ENCODE peak calls at places on chromosome X, in six cellular contexts. One of them, this sample, is unnamed.

GRCh38 chrX:124736553-124737240 is 390.3 kb downstream of the SH2D1A start:
- DNase-seq in H1: peak; percentile 69
- DNase-seq in HepG2: no peak
- DNase-seq in GM12891: no peak
- DNase-seq in GM12878: no peak
- DNase-seq in SK-N-SH: no peak
- DNase-seq in this sample: no peak

GRCh38 chrX:71996826-71997225 is 86.2 kb downstream of the NHSL2 start:
- DNase-seq in HepG2: no peak
- DNase-seq in GM12891: no peak
- DNase-seq in H1: peak; percentile 52
- DNase-seq in GM12878: no peak
- DNase-seq in SK-N-SH: no peak
- DNase-seq in this sample: no peak

GRCh38 chrX:103831803-103832544 is at the start of gene RAB9B:
- DNase-seq in HepG2: no peak
- DNase-seq in GM12878: no peak
- DNase-seq in GM12891: peak; percentile 42
- DNase-seq in SK-N-SH: peak; percentile 83
- DNase-seq in H1: peak; percentile 62
- DNase-seq in this sample: peak; percentile 41

GRCh38 chrX:66051989-66052388 is 12.1 kb upstream of the VSIG4 start:
- DNase-seq in GM12891: no peak
- DNase-seq in HepG2: no peak
- DNase-seq in H1: no peak
- DNase-seq in GM12878: no peak
- DNase-seq in SK-N-SH: no peak
- DNase-seq in this sample: no peak

GRCh38 chrX:71976753-71977152 is 66.1 kb downstream of the NHSL2 start:
- DNase-seq in HepG2: no peak
- DNase-seq in GM12891: no peak
- DNase-seq in H1: no peak
- DNase-seq in SK-N-SH: no peak
- DNase-seq in GM12878: no peak
- DNase-seq in this sample: no peak

GRCh38 chrX:49203536-49203935 is 3.5 kb upstream of the SYP start:
- DNase-seq in GM12878: no peak
- DNase-seq in H1: no peak
- DNase-seq in GM12891: no peak
- DNase-seq in SK-N-SH: no peak
- DNase-seq in HepG2: no peak
- DNase-seq in this sample: no peak

GRCh38 chrX:79572566-79572965 is 205.4 kb upstream of the ITM2A start:
- DNase-seq in GM12878: no peak
- DNase-seq in H1: no peak
- DNase-seq in SK-N-SH: no peak
- DNase-seq in HepG2: no peak
- DNase-seq in GM12891: no peak
- DNase-seq in this sample: no peak

GRCh38 chrX:3345281-3346081 is 971 bp downstream of the MXRA5 start:
- DNase-seq in H1: peak; percentile 60
- DNase-seq in GM12878: no peak
- DNase-seq in HepG2: no peak
- DNase-seq in SK-N-SH: peak; percentile 16
- DNase-seq in GM12891: no peak
- DNase-seq in this sample: no peak

GRCh38 chrX:151793886-151794285 is 59.3 kb downstream of the CNGA2 start:
- DNase-seq in H1: no peak
- DNase-seq in HepG2: no peak
- DNase-seq in SK-N-SH: no peak
- DNase-seq in GM12878: no peak
- DNase-seq in GM12891: no peak
- DNase-seq in this sample: no peak

GRCh38 chrX:109889289-109890006 is 113.5 kb upstream of the TMEM164 start:
- DNase-seq in GM12891: no peak
- DNase-seq in HepG2: peak; percentile 21
- DNase-seq in H1: no peak
- DNase-seq in GM12878: peak; percentile 26
- DNase-seq in SK-N-SH: no peak
- DNase-seq in this sample: no peak

GRCh38 chrX:136147966-136148365 is 633 bp downstream of the FHL1 start:
- DNase-seq in HepG2: no peak
- DNase-seq in GM12891: no peak
- DNase-seq in SK-N-SH: no peak
- DNase-seq in GM12878: no peak
- DNase-seq in H1: peak; percentile 47
- DNase-seq in this sample: no peak

DNA sequence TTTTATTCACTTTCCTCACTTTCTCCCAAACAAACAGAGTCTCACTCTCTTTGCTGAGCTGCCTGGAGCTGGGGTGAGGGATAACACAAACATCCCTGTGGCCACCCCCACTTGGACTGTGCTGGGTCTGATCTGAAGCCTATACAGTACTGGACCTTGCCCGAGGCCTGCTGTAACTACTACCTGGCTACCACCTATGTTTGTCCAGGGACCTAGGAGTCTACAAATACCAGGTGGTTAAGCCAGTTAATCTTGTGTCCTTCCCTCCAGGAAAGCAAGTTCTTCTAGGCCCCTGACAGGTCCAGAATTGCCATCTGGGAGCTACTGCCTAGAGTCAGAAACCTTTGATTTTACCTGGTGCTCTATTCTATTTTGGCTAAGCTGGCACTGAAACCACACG is 87.3 kb downstream of the RTL3 start:
- DNase-seq in H1: no peak
- DNase-seq in GM12878: no peak
- DNase-seq in HepG2: no peak
- DNase-seq in SK-N-SH: no peak
- DNase-seq in GM12891: no peak
- DNase-seq in this sample: no peak
- TF ChIP-seq TAF1 in H1: no peak
- TF ChIP-seq TAF1 in GM12878: no peak
- TF ChIP-seq TAF1 in HepG2: no peak
- TF ChIP-seq TAF1 in SK-N-SH: no peak
- TF ChIP-seq TAF1 in GM12891: no peak
- TF ChIP-seq TAF1 in this sample: no peak

GRCh38 chrX:116667346-116667745 is 204.6 kb upstream of the CT83 start:
- DNase-seq in HepG2: no peak
- DNase-seq in GM12891: no peak
- DNase-seq in SK-N-SH: no peak
- DNase-seq in H1: no peak
- DNase-seq in GM12878: no peak
- DNase-seq in this sample: no peak

GRCh38 chrX:116667760-116668159 is 205.0 kb upstream of the CT83 start:
- DNase-seq in GM12878: no peak
- DNase-seq in H1: no peak
- DNase-seq in HepG2: no peak
- DNase-seq in GM12891: no peak
- DNase-seq in SK-N-SH: no peak
- DNase-seq in this sample: no peak
- TF ChIP-seq TAF1 in GM12878: no peak
- TF ChIP-seq TAF1 in H1: no peak
- TF ChIP-seq TAF1 in HepG2: no peak
- TF ChIP-seq TAF1 in GM12891: no peak
- TF ChIP-seq TAF1 in SK-N-SH: no peak
- TF ChIP-seq TAF1 in this sample: no peak

GRCh38 chrX:63686878-63687714 is 97.9 kb downstream of the ARHGEF9 start:
- DNase-seq in GM12878: peak; percentile 20
- DNase-seq in HepG2: peak; percentile 23
- DNase-seq in GM12891: no peak
- DNase-seq in H1: peak; percentile 43
- DNase-seq in SK-N-SH: peak; percentile 42
- DNase-seq in this sample: peak; percentile 1
- TF ChIP-seq TAF1 in GM12878: no peak
- TF ChIP-seq TAF1 in HepG2: no peak
- TF ChIP-seq TAF1 in GM12891: no peak
- TF ChIP-seq TAF1 in H1: no peak
- TF ChIP-seq TAF1 in SK-N-SH: no peak
- TF ChIP-seq TAF1 in this sample: no peak

GRCh38 chrX:95626748-95627147 is 1057.9 kb upstream of the DIAPH2 start:
- DNase-seq in SK-N-SH: no peak
- DNase-seq in GM12891: no peak
- DNase-seq in HepG2: no peak
- DNase-seq in GM12878: no peak
- DNase-seq in H1: no peak
- DNase-seq in this sample: no peak

GRCh38 chrX:95628796-95629195 is 1055.8 kb upstream of the DIAPH2 start:
- DNase-seq in GM12891: no peak
- DNase-seq in GM12878: no peak
- DNase-seq in SK-N-SH: no peak
- DNase-seq in HepG2: no peak
- DNase-seq in H1: no peak
- DNase-seq in this sample: no peak

GRCh38 chrX:95629737-95630136 is 1054.9 kb upstream of the DIAPH2 start:
- DNase-seq in GM12878: no peak
- DNase-seq in SK-N-SH: no peak
- DNase-seq in GM12891: no peak
- DNase-seq in H1: no peak
- DNase-seq in HepG2: no peak
- DNase-seq in this sample: no peak
- TF ChIP-seq TAF1 in GM12878: no peak
- TF ChIP-seq TAF1 in SK-N-SH: no peak
- TF ChIP-seq TAF1 in GM12891: no peak
- TF ChIP-seq TAF1 in H1: no peak
- TF ChIP-seq TAF1 in HepG2: no peak
- TF ChIP-seq TAF1 in this sample: no peak

DNA sequence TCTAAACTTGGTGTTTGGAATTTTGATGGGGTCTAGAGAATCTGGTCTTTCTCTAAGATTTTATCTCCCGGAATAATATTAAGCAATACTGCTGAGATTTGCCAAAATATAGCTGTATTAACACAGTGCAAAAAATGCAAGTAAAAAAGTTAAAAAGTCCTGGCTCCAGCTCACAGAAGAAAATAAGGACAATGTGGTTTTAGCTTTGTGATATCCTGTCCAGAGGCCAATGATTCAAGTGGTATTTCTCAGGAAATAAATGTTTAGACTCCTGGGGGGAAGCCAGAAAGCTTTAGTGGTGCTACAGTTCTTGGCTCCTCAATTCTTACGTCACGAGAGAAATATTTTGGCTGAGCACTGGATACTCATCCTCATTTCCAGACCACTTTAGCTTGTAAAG is 40.9 kb upstream of the IL13RA2 start:
- DNase-seq in HepG2: no peak
- DNase-seq in GM12891: no peak
- DNase-seq in GM12878: no peak
- DNase-seq in H1: no peak
- DNase-seq in SK-N-SH: no peak
- DNase-seq in this sample: no peak
- TF ChIP-seq TAF1 in HepG2: no peak
- TF ChIP-seq TAF1 in GM12891: no peak
- TF ChIP-seq TAF1 in GM12878: no peak
- TF ChIP-seq TAF1 in H1: no peak
- TF ChIP-seq TAF1 in SK-N-SH: no peak
- TF ChIP-seq TAF1 in this sample: no peak

This sample was measured in GM12892.